ENCODE peak calls at places on chromosomes 6 and 20, in eight cellular contexts. F is ovary; L is A549; O is GM23248; Y is upper lobe of right lung; D is endodermal cell; P is naive thymus-derived CD4-positive, alpha-beta T cell; M is tibial artery. K is an unnamed sample.

GRCh38 chr6:138428943-138429616 is 25.1 kb downstream of the HEBP2 start:
- DNase-seq in F (no peak), L (peak; percentile 54), O (peak; percentile 81), Y (no peak), D (no peak), P (peak; percentile 43), M (no peak), K (no peak)

GRCh38 chr20:46985241-46985640 is 90.6 kb downstream of the EYA2 start:
- DNase-seq in F (no peak), L (peak; percentile 31), O (no peak), Y (no peak), D (no peak), P (no peak), M (no peak), K (no peak)

GRCh38 chr20:41436679-41437078 is 70.1 kb upstream of the EMILIN3 start:
- DNase-seq in F (no peak), L (no peak), O (peak; percentile 49), Y (no peak), D (no peak), P (peak; percentile 53), M (no peak), K (no peak)

GRCh38 chr6:156242206-156242605 is 535.0 kb upstream of the ARID1B start:
- DNase-seq in F (no peak), L (no peak), O (no peak), Y (no peak), D (no peak), P (no peak), M (no peak), K (no peak)

GRCh38 chr20:58192567-58192966 is 35.9 kb downstream of the ANKRD60 start:
- DNase-seq in F (no peak), L (no peak), O (no peak), Y (no peak), D (peak; percentile 83), P (peak; percentile 14), M (no peak), K (no peak)

GRCh38 chr20:9079038-9079731 is 10.3 kb downstream of the PLCB4 start:
- DNase-seq in F (no peak), L (no peak), O (no peak), Y (no peak), D (no peak), P (no peak), M (no peak), K (no peak)

GRCh38 chr6:32147401-32148132 is 4.2 kb downstream of the PRRT1 start:
- DNase-seq in F (no peak), L (no peak), O (no peak), Y (no peak), D (no peak), P (no peak), M (no peak), K (peak; percentile 17)

GRCh38 chr6:26184492-26184891 is 97.3 kb downstream of the HFE start:
- DNase-seq in F (no peak), L (no peak), O (no peak), Y (no peak), D (peak; percentile 40), P (no peak), M (no peak), K (no peak)

GRCh38 chr20:34324541-34324940 is 21.4 kb upstream of the AHCY start:
- DNase-seq in F (no peak), L (no peak), O (no peak), Y (no peak), D (peak; percentile 67), P (no peak), M (no peak), K (peak; percentile 3)

GRCh38 chr20:21571841-21572690 is 58.2 kb upstream of the NKX2-2 start:
- DNase-seq in F (no peak), L (no peak), O (peak; percentile 37), Y (no peak), D (peak; percentile 59), P (peak; percentile 34), M (no peak), K (no peak)

GRCh38 chr6:33420493-33421343 is 853 bp downstream of the SYNGAP1 start:
- DNase-seq in F (peak; percentile 45), L (peak; percentile 42), O (no peak), Y (no peak), D (no peak), P (no peak), M (no peak), K (no peak)

GRCh38 chr20:51536116-51537069 is 6.1 kb downstream of the NFATC2 start:
- DNase-seq in F (no peak), L (no peak), O (no peak), Y (no peak), D (no peak), P (no peak), M (no peak), K (no peak)

GRCh38 chr20:49228676-49229075 is 9.5 kb downstream of the DDX27 start:
- DNase-seq in F (no peak), L (no peak), O (no peak), Y (no peak), D (no peak), P (no peak), M (no peak), K (no peak)

GRCh38 chr20:38609828-38610227 is 8.2 kb downstream of the ARHGAP40 start:
- DNase-seq in F (no peak), L (no peak), O (peak; percentile 21), Y (no peak), D (no peak), P (no peak), M (no peak), K (no peak)
- H3K4me3 ChIP-seq in F (no peak overlapping the region), L (no peak overlapping the region), O (no peak overlapping the region), Y (no peak overlapping the region), D (no peak overlapping the region), P (no peak overlapping the region), M (no peak overlapping the region), K (no peak overlapping the region)

GRCh38 chr20:2174067-2174466 is 72.4 kb downstream of the STK35 start:
- DNase-seq in F (no peak), L (no peak), O (no peak), Y (no peak), D (no peak), P (no peak), M (no peak), K (no peak)

GRCh38 chr20:2171266-2171790 is 69.7 kb downstream of the STK35 start:
- DNase-seq in F (no peak), L (no peak), O (no peak), Y (no peak), D (no peak), P (no peak), M (no peak), K (peak; percentile 56)

GRCh38 chr20:2173186-2173585 is 71.6 kb downstream of the STK35 start:
- DNase-seq in F (no peak), L (no peak), O (no peak), Y (no peak), D (no peak), P (no peak), M (no peak), K (no peak)

GRCh38 chr20:2169456-2170088 is 67.9 kb downstream of the STK35 start:
- DNase-seq in F (no peak), L (no peak), O (no peak), Y (no peak), D (no peak), P (no peak), M (no peak), K (no peak)

DNA sequence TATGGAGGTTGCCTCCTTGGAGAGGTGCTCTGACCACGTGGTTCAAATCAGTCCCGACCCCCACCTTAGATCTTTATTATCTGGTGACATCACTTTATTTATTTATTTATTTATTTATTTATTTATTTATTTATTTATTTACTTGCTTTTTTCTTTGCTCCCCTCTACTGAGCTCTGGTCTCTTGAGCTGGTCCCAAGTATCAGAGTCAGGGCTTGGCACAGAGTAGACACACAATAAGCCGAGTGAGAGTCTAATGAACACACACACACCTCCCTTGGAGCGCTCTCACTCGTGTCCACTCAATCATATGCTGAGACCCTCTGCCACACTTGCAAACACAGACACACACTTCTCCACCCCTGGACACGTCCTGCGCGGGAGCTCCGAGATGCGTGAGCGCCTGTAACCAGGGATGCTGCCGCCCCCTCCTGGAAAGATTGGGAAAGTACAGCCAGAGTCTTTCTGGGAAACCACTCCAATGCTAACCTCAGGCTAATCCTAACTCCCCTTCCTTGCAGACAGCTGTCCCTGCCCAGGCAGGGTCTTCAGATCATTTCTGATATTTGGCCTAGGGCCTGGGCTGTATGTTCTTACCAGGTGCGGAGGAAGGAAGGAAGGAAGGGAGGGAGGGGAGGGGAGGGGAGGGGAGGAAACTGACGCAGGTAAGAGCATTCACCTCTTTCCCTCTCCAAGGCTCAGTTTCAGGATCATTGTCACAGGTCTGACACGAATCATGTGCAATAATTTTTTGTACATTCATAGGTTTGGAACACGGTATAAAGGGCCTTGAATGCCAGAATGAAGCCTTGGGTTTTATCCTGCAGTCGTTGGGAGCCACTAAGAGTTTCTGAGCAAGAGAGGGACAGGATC is 70.9 kb downstream of the STK35 start:
- DNase-seq in F (peak; percentile 78), L (peak; percentile 59), O (peak; percentile 79), Y (peak; percentile 80), D (peak; percentile 88), P (peak; percentile 61), M (peak; percentile 80), K (peak; percentile 90)
- H3K4me3 ChIP-seq in F (no peak overlapping the region), L (no peak overlapping the region), O (peak overlapping the region; percentile 50), Y (no peak overlapping the region), D (no peak overlapping the region), P (no peak overlapping the region), M (no peak overlapping the region), K (no peak overlapping the region)

DNA sequence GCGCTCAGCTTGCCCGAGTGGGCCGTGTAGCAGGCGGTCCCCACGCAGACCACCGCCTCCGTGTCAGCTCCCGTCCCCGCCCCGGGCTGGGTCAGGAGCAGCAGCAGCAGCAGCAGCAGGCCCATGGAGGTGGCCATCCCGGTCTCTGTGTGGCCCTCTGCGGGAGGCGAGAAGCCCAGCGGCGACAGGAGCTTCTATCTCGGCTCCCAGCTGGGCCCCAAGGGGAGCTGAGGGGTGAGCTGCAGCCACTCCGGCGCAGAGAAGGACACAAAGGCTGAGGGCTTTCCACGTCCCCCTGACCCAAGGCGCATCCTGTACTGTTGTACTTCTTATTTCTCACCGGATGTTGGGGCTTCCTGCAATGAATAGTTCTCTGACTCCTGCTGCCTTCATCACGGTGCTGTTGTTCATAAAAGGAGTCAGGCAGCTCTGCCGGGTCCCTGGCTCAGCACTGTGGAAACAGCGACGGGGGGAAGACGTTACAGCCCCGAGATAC is at the start of gene CD93:
- DNase-seq in F (peak; percentile 43), L (no peak), O (peak; percentile 37), Y (no peak), D (no peak), P (no peak), M (peak; percentile 50), K (peak; percentile 72)
- H3K4me3 ChIP-seq in F (peak within 1 kb of the TSS; percentile 19), L (no peak within 1 kb of the TSS), O (no peak within 1 kb of the TSS), Y (peak within 1 kb of the TSS; percentile 50), D (no peak within 1 kb of the TSS), P (no peak within 1 kb of the TSS), M (peak within 1 kb of the TSS; percentile 39), K (no peak within 1 kb of the TSS)

DNA sequence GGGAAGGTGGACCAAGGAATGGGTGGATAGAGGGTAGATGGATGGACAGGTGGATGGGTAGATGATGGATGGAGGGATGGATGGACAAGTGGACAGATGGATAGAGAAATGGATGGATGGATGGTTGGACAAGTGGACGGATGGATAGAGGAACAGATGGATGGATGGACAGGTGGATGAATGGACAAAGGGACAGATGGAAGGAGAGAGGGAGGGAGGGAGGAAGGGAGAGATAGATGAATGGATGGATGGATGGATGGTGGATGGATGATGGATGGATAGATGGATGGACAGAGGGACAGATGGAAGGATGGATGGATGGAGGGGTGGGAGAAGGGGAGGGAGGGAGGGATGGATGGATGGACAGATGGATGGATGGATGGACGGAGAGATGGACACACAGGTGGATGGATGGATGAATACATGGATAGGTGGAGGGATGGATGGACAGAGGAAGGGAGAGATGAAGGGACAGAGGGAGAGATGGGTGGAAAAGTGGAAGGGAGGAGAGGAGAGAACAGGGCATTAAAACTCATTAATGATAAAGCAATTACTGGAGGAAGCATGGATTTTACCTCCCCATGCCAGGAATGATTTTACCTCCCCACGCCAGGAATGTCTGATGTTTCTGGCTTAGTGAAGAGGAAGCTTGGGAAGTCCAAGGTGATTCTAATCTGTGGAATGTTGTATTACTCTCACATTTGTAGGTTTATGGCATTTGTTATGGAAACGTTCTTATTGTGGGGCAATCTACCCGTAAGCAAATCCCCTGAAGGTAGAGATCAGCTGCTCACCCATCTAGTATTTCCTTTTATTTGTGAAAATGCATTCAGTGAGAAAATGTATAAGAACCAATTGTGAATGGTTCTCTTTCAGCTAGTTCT is 383.3 kb downstream of the TAF4 start:
- DNase-seq in F (no peak), L (no peak), O (no peak), Y (no peak), D (no peak), P (no peak), M (no peak), K (no peak)
- H3K4me3 ChIP-seq in F (no peak overlapping the region), L (no peak overlapping the region), O (no peak overlapping the region), Y (no peak overlapping the region), D (no peak overlapping the region), P (no peak overlapping the region), M (no peak overlapping the region), K (no peak overlapping the region)